ENCODE peak calls at places on chromosomes 4 and X, in seven cellular contexts. L is dorsolateral prefrontal cortex, H is pancreas, O is esophagus squamous epithelium, Q is lung, I is thyroid gland, U is mucosa of descending colon. X is an unnamed sample.
A peak's percentile ranks its signal among the peaks of the same experiment; 100 is the strongest.

GRCh38 chrX:110944323-110944761 is 148.7 kb upstream of the CHRDL1 start:
- DNase-seq in L (peak; percentile 40), H (peak; percentile 21), O (no peak), Q (no peak), I (peak; percentile 77), U (peak; percentile 40), X (no peak)

GRCh38 chr4:111930658-111931057 is 214.6 kb upstream of the FAM241A start:
- DNase-seq in L (no peak), H (no peak), O (no peak), Q (no peak), I (no peak), U (no peak), X (no peak)

GRCh38 chr4:145281946-145282345 is 101.6 kb upstream of the OTUD4 start:
- DNase-seq in L (no peak), H (no peak), O (no peak), Q (no peak), I (no peak), U (no peak), X (no peak)

GRCh38 chr4:101355767-101356702 is 8.7 kb upstream of the PPP3CA start:
- DNase-seq in L (no peak), H (no peak), O (no peak), Q (no peak), I (no peak), U (no peak), X (peak; percentile 89)

GRCh38 chrX:100687546-100687945 is 43.5 kb downstream of the SRPX2 start:
- DNase-seq in L (no peak), H (no peak), O (no peak), Q (no peak), I (no peak), U (no peak), X (no peak)

GRCh38 chr4:15875663-15876460 is 62.7 kb downstream of the FGFBP1 start:
- DNase-seq in L (no peak), H (no peak), O (no peak), Q (no peak), I (no peak), U (no peak), X (no peak)

GRCh38 chr4:76748649-76749048 is 149.3 kb downstream of the SOWAHB start:
- DNase-seq in L (no peak), H (peak; percentile 42), O (no peak), Q (no peak), I (peak; percentile 49), U (no peak), X (peak; percentile 51)

GRCh38 chr4:2305766-2306501 is 44.0 kb upstream of the MXD4 start:
- DNase-seq in L (no peak), H (peak; percentile 1), O (no peak), Q (peak; percentile 23), I (no peak), U (no peak), X (no peak)

GRCh38 chr4:1370321-1371124 is 23.5 kb downstream of the UVSSA start:
- DNase-seq in L (no peak), H (no peak), O (no peak), Q (no peak), I (no peak), U (peak; percentile 33), X (no peak)

GRCh38 chr4:171203425-171203824 is 609.8 kb upstream of the GALNTL6 start:
- DNase-seq in L (no peak), H (no peak), O (no peak), Q (no peak), I (no peak), U (no peak), X (no peak)

GRCh38 chrX:17580529-17581155 is 156.7 kb upstream of the SCML1 start:
- DNase-seq in L (no peak), H (no peak), O (no peak), Q (no peak), I (no peak), U (no peak), X (peak; percentile 80)

GRCh38 chrX:150213481-150214030 is 149.6 kb upstream of the MAMLD1 start:
- DNase-seq in L (no peak), H (no peak), O (no peak), Q (no peak), I (no peak), U (no peak), X (no peak)

GRCh38 chr4:129581305-129581704 is 485.4 kb downstream of the C4orf33 start:
- DNase-seq in L (no peak), H (no peak), O (no peak), Q (no peak), I (no peak), U (no peak), X (no peak)

GRCh38 chr4:2253160-2254084 is 8.5 kb downstream of the MXD4 start:
- DNase-seq in L (no peak), H (peak; percentile 7), O (no peak), Q (no peak), I (no peak), U (peak; percentile 47), X (no peak)

GRCh38 chrX:36198575-36198974 is 279.0 kb downstream of the CFAP47 start:
- DNase-seq in L (no peak), H (no peak), O (no peak), Q (no peak), I (no peak), U (no peak), X (no peak)

GRCh38 chr4:124279741-124280140 is 432.8 kb downstream of the ANKRD50 start:
- DNase-seq in L (no peak), H (no peak), O (no peak), Q (no peak), I (no peak), U (no peak), X (no peak)

GRCh38 chr4:74897390-74897789 is 35.5 kb upstream of the PARM1 start:
- DNase-seq in L (no peak), H (no peak), O (no peak), Q (no peak), I (no peak), U (no peak), X (no peak)

GRCh38 chr4:113955411-113955810 is 24.0 kb downstream of the ARSJ start:
- DNase-seq in L (no peak), H (no peak), O (no peak), Q (no peak), I (no peak), U (no peak), X (no peak)

GRCh38 chr4:155809835-155810234 is 51.0 kb downstream of the GUCY1B1 start:
- DNase-seq in L (no peak), H (no peak), O (no peak), Q (no peak), I (no peak), U (no peak), X (peak; percentile 94)

GRCh38 chr4:168453146-168453545 is 27.1 kb downstream of the DDX60L start:
- DNase-seq in L (no peak), H (no peak), O (no peak), Q (no peak), I (no peak), U (no peak), X (no peak)

GRCh38 chrX:103861200-103861599 is 29.1 kb upstream of the RAB9B start:
- DNase-seq in L (no peak), H (no peak), O (no peak), Q (no peak), I (no peak), U (no peak), X (no peak)

GRCh38 chrX:139203681-139204575 is 326.6 kb upstream of the F9 start:
- DNase-seq in L (no peak), H (no peak), O (no peak), Q (no peak), I (peak; percentile 36), U (peak; percentile 48), X (no peak)

GRCh38 chr4:177147668-177148067 is 162.0 kb upstream of the NEIL3 start:
- DNase-seq in L (no peak), H (no peak), O (no peak), Q (no peak), I (no peak), U (no peak), X (no peak)

GRCh38 chrX:66013195-66013816 is 26.6 kb downstream of the VSIG4 start:
- DNase-seq in L (no peak), H (no peak), O (no peak), Q (no peak), I (no peak), U (no peak), X (no peak)

GRCh38 chr4:168504526-168504925 is 7.7 kb downstream of the PALLD start:
- DNase-seq in L (no peak), H (no peak), O (no peak), Q (no peak), I (no peak), U (no peak), X (no peak)

GRCh38 chrX:132876509-132876837 is 82.0 kb downstream of the HS6ST2 start:
- DNase-seq in L (no peak), H (no peak), O (no peak), Q (no peak), I (no peak), U (no peak), X (no peak)

GRCh38 chrX:37332987-37333658 is 16.0 kb upstream of the PRRG1 start:
- DNase-seq in L (no peak), H (no peak), O (no peak), Q (no peak), I (no peak), U (no peak), X (peak; percentile 27)

GRCh38 chr4:53541577-53542206 is 49.6 kb downstream of the LNX1 start:
- DNase-seq in L (no peak), H (no peak), O (no peak), Q (no peak), I (no peak), U (no peak), X (peak; percentile 88)

GRCh38 chr4:127622923-127623754 is 9.6 kb upstream of the INTU start:
- DNase-seq in L (no peak), H (peak; percentile 27), O (no peak), Q (no peak), I (peak; percentile 30), U (peak; percentile 52), X (no peak)
- H3K4me3 ChIP-seq in L (peak overlapping the region; percentile 65), H (peak overlapping the region; percentile 29), O (peak overlapping the region; percentile 54), Q (peak overlapping the region; percentile 57), I (peak overlapping the region; percentile 41), U (no peak overlapping the region), X (peak overlapping the region; percentile 71)

GRCh38 chr4:26400140-26400539 is 79.3 kb downstream of the RBPJ start:
- DNase-seq in L (no peak), H (no peak), O (no peak), Q (no peak), I (no peak), U (no peak), X (no peak)
- TF ChIP-seq CTCF in L (no peak), H (no peak), O (no peak), Q (no peak), I (no peak), U (no peak), X (no peak)

GRCh38 chr4:77800483-77801259 is 18.5 kb downstream of the CNOT6L start:
- DNase-seq in L (no peak), H (no peak), O (no peak), Q (no peak), I (no peak), U (no peak), X (peak; percentile 44)
- H3K4me3 ChIP-seq in L (no peak overlapping the region), H (no peak overlapping the region), O (no peak overlapping the region), Q (no peak overlapping the region), I (no peak overlapping the region), U (no peak overlapping the region), X (no peak overlapping the region)

DNA sequence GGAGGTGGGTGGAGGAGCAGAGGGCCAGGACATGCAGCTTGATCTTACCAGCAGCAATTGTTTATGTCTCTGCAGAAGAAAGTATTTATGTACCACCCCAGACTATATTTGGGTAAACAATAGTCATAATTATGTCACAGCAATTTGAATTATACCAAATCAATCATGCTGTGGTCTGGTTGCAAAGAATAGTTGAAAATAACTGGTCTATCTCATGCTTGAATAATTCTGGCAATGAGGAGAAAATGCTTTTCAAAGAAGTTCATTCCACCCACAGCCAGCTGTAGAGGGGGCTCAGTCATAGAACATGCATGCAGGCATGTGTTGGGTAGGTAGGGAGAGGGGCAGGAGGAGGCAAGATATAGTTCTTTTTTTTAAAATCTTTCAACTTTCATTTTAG is 399.2 kb downstream of the IL15 start:
- DNase-seq in L (no peak), H (no peak), O (no peak), Q (no peak), I (no peak), U (no peak), X (no peak)
- TF ChIP-seq CTCF in L (no peak), H (no peak), O (no peak), Q (no peak), I (no peak), U (no peak), X (no peak)